ENCODE peak calls at places on chromosome 21, in eight cellular contexts. J is kidney; M is esophagus squamous epithelium; E is pancreas; T is cardiac muscle cell; P is tibial artery; X is OCI-LY7; B is CD8-positive, alpha-beta T cell. H is an unnamed sample. For H3K4me1, the result is how much of the 10 kb centered on the place peaks cover.

GRCh38 chr21:33419538-33420123 is 16.4 kb downstream of the IFNGR2 start:
- DNase-seq in J (no peak), M (no peak), E (no peak), T (peak), P (no peak), X (no peak), B (no peak), H (peak)

GRCh38 chr21:39676054-39676771 is 63.5 kb downstream of the B3GALT5 start:
- DNase-seq in J (no peak), M (no peak), E (no peak), T (no peak), P (no peak), X (no peak), B (no peak), H (no peak)

GRCh38 chr21:39651206-39651605 is 38.5 kb downstream of the B3GALT5 start:
- DNase-seq in J (no peak), M (no peak), E (no peak), T (no peak), P (no peak), X (no peak), B (no peak), H (no peak)

GRCh38 chr21:16587671-16588379 is 858.0 kb downstream of the USP25 start:
- DNase-seq in J (peak), M (no peak), E (peak), T (peak), P (no peak), X (no peak), B (no peak), H (no peak)

GRCh38 chr21:39048574-39048973 is 134.7 kb downstream of the PSMG1 start:
- DNase-seq in J (no peak), M (no peak), E (no peak), T (peak), P (no peak), X (no peak), B (no peak), H (no peak)

GRCh38 chr21:38440746-38441145 is 57.5 kb downstream of the ERG start:
- DNase-seq in J (no peak), M (no peak), E (no peak), T (peak), P (no peak), X (no peak), B (no peak), H (no peak)

GRCh38 chr21:17679002-17679600 is 66.4 kb upstream of the BTG3 start:
- DNase-seq in J (no peak), M (no peak), E (no peak), T (peak), P (no peak), X (peak), B (no peak), H (no peak)

GRCh38 chr21:16968436-16968835 is 544.4 kb upstream of the CXADR start:
- DNase-seq in J (no peak), M (no peak), E (no peak), T (no peak), P (no peak), X (no peak), B (no peak), H (no peak)

GRCh38 chr21:17674106-17674505 is 61.4 kb upstream of the BTG3 start:
- DNase-seq in J (no peak), M (no peak), E (no peak), T (no peak), P (no peak), X (no peak), B (no peak), H (no peak)

GRCh38 chr21:15820327-15820726 is 90.5 kb downstream of the USP25 start:
- DNase-seq in J (no peak), M (no peak), E (no peak), T (no peak), P (no peak), X (no peak), B (no peak), H (no peak)

GRCh38 chr21:25931791-25932190 is 197.0 kb downstream of the GABPA start:
- DNase-seq in J (no peak), M (no peak), E (no peak), T (no peak), P (no peak), X (no peak), B (no peak), H (no peak)

GRCh38 chr21:7951854-7952519 is 2569.4 kb upstream of the TPTE start:
- DNase-seq in J (no peak), M (no peak), E (no peak), T (no peak), P (no peak), X (no peak), B (no peak), H (no peak)

GRCh38 chr21:38984982-38985422 is 179.3 kb downstream of the ETS2 start:
- DNase-seq in J (peak), M (no peak), E (no peak), T (peak), P (no peak), X (no peak), B (no peak), H (no peak)

GRCh38 chr21:26686278-26686677 is 113.2 kb upstream of the CYYR1 start:
- DNase-seq in J (no peak), M (no peak), E (no peak), T (peak), P (no peak), X (peak), B (no peak), H (no peak)

GRCh38 chr21:20998456-20998789 is 214 bp downstream of the NCAM2 start:
- DNase-seq in J (no peak), M (no peak), E (no peak), T (no peak), P (no peak), X (no peak), B (no peak), H (no peak)

GRCh38 chr21:25735895-25736597 is 1.3 kb downstream of the GABPA start:
- DNase-seq in J (no peak), M (no peak), E (no peak), T (peak), P (no peak), X (peak), B (no peak), H (no peak)

DNA sequence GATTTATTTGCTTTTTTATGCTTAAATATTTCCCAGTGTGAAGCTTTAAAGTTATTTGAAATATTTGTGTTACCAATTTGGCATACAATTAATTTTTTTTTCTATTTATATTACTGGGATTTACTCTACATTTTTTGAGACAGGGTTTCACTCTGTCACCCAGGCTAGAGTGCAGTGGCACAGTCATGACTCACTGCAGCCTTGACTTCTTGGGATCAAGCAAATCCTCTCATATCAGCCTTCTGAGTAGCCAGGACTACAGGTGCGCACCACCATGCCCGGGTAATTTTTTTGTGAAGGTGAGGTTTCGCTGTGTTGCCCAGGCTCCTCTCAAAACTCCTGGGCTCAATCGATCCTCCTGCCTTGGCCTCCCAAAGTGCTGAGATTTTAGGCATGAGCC is 39.5 kb downstream of the BACH1 start:
- DNase-seq in J (no peak), M (no peak), E (no peak), T (no peak), P (no peak), X (no peak), B (no peak), H (no peak)
- H3K4me1 ChIP-seq in J (under half), M (under half), E (under half), T (under half), P (under half), X (under half), B (under half), H (under half)

GRCh38 chr21:42047821-42048613 is 23.1 kb upstream of the UMODL1 start:
- DNase-seq in J (peak), M (no peak), E (peak), T (peak), P (peak), X (no peak), B (no peak), H (no peak)
- TF ChIP-seq CTCF in J (peak), M (no peak), E (no peak), T (no peak), P (no peak), X (no peak), B (no peak), H (no peak)

GRCh38 chr21:46189959-46190490 is 5.8 kb upstream of the SPATC1L start:
- DNase-seq in J (no peak), M (no peak), E (no peak), T (no peak), P (no peak), X (no peak), B (no peak), H (no peak)
- H3K27ac ChIP-seq in J (no peak), M (peak), E (no peak), T (peak), P (no peak), X (no peak), B (no peak), H (peak)

GRCh38 chr21:36506482-36506881 is 26.6 kb upstream of the CLDN14 start:
- DNase-seq in J (no peak), M (no peak), E (no peak), T (no peak), P (no peak), X (no peak), B (no peak), H (no peak)

GRCh38 chr21:36509966-36510742 is 30.2 kb upstream of the CLDN14 start:
- DNase-seq in J (peak), M (no peak), E (peak), T (no peak), P (no peak), X (no peak), B (no peak), H (peak)

GRCh38 chr21:36504067-36505058 is 24.4 kb upstream of the CLDN14 start:
- DNase-seq in J (no peak), M (no peak), E (peak), T (peak), P (no peak), X (peak), B (peak), H (no peak)

GRCh38 chr21:36508948-36509347 is 29.0 kb upstream of the CLDN14 start:
- DNase-seq in J (no peak), M (no peak), E (no peak), T (no peak), P (no peak), X (no peak), B (no peak), H (no peak)

DNA sequence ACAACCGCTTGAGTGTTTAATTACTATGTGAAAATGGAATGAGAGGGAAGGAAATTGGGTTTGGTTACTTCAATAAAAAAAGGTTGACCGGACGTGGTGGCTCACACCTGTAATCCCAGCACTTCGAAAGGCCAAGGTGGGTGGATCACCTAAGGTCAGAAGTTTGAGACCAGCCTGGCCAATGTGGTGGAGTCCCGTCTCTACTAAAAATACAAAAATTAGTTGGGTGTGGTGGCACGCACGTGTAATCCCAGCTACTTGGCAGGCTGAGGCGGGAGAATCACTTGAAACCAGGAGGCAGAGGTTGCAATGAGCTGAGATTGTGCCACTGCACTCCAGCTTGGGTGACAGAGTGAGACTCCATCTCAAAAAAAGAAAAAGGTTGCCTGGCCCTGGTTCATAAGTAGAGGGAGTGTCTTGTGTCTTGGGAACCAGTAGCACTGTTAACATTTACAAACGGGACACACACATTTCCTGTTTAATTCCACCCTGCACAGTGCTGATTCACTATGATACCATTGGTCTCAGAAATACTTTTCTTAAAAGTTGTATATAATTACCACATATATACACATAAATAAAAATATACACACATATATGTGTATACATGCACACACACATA is 27.6 kb upstream of the CLDN14 start:
- DNase-seq in J (no peak), M (no peak), E (no peak), T (no peak), P (no peak), X (peak), B (no peak), H (no peak)
- H3K4me1 ChIP-seq in J (under half), M (under half), E (under half), T (under half), P (under half), X (half or more), B (under half), H (under half)

DNA sequence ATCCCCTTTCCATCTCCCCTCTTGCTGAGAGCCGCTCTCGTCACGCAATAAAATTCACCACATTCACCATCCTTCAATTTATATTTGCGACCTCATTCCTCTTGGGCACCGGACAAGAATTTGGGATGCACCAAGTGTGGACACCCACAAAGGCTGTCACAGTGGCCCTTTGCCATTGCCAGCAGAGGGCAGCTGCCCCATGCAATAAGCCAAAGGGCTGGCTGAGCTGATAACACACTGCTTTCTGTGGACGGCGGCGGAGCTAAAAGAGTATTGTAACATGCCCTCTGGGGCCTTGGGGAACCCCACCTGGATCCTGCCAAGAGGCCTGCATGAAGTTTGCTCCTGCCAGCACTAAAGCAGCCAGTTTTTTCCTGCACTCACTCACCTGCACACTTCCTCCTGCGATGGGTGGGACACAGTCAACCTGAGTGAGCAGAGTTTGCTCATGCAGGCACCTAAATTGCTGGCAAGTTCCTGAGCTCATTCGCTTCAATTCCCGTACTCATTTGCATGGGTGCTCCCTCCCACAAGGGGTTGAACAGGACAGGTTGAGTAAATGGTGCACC is 792.3 kb upstream of the ADAMTS5 start:
- DNase-seq in J (no peak), M (no peak), E (peak), T (no peak), P (no peak), X (no peak), B (no peak), H (peak)
- TF ChIP-seq CTCF in J (peak), M (no peak), E (no peak), T (peak), P (no peak), X (no peak), B (no peak), H (peak)

GRCh38 chr21:45640888-45641479 is 2.5 kb upstream of the PCBP3 start:
- DNase-seq in J (peak), M (no peak), E (no peak), T (peak), P (no peak), X (peak), B (no peak), H (no peak)
- H3K27ac ChIP-seq in J (no peak), M (peak), E (no peak), T (no peak), P (no peak), X (peak), B (no peak), H (no peak)

DNA sequence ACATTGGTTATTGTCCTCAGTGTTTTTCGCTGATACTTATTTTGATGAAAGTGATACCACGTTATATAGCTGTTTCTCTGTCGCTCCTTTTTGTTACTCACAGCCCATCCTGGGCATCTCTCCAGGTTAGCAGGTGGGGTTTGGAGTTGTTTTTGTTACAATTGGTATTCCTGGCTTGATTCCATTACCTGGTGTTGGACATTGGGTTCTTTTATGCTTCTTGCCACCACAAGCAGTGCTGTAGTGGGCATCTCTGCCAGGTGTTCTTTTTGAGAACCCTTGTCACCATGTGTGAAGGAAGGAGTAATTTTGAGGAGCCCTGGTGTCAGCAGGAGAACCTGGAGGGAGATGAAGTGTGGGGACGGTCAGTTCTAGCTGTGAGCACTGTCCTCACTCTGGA is 47.5 kb upstream of the PWP2 start:
- DNase-seq in J (no peak), M (no peak), E (no peak), T (no peak), P (no peak), X (no peak), B (no peak), H (no peak)
- H3K4me1 ChIP-seq in J (under half), M (under half), E (under half), T (under half), P (under half), X (under half), B (under half), H (under half)

GRCh38 chr21:31991356-31992331 is 118.8 kb downstream of the HUNK start:
- DNase-seq in J (no peak), M (no peak), E (no peak), T (no peak), P (no peak), X (no peak), B (no peak), H (no peak)
- TF ChIP-seq CTCF in J (no peak), M (no peak), E (no peak), T (no peak), P (no peak), X (peak), B (no peak), H (no peak)

GRCh38 chr21:41932576-41933258 is 21.1 kb downstream of the C2CD2 start:
- DNase-seq in J (no peak), M (no peak), E (no peak), T (no peak), P (no peak), X (no peak), B (no peak), H (peak)
- H3K27ac ChIP-seq in J (peak), M (peak), E (no peak), T (no peak), P (peak), X (no peak), B (no peak), H (peak)

DNA sequence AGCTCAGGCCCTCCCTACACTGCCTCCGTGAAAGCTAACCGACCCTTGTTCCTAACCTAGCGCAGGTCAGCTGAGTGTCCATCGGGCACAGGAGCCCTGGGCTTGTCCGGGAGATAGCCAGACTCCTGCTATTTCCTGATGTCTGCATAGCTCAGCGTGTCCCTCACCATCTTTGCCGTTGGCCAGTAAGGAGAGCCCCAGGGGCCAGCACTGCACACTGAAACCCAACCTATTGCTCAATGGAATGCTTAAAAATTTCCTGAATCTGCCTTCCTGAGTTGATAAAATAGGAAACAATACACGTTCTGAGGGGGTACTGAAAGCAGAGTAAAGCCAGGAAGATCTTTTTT is 2.2 kb downstream of the RUNX1 start:
- DNase-seq in J (no peak), M (no peak), E (no peak), T (no peak), P (no peak), X (no peak), B (no peak), H (no peak)
- H3K4me1 ChIP-seq in J (under half), M (under half), E (under half), T (under half), P (under half), X (half or more), B (half or more), H (half or more)

H was measured in lower lobe of right lung.